ENCODE peak calls at places on chromosomes 1 and 21, in five cellular contexts. J is neural progenitor cell, N is mucosa of descending colon, H is colonic mucosa, M is GM23338. I is an unnamed sample.

GRCh38 chr1:212760126-212760823 is 31.3 kb downstream of the NSL1 start:
- DNase-seq in J (peak), N (peak), H (no peak), M (peak), I (peak)

GRCh38 chr1:93681549-93682412 is at the start of gene BCAR3:
- DNase-seq in J (peak), N (peak), H (peak), M (peak), I (peak)

GRCh38 chr1:22643381-22643780 is at the start of gene C1QC:
- DNase-seq in J (no peak), N (no peak), H (no peak), M (no peak), I (no peak)

GRCh38 chr1:156691665-156692408 is 13.5 kb downstream of the CRABP2 start:
- DNase-seq in J (peak), N (no peak), H (no peak), M (peak), I (no peak)

GRCh38 chr1:84859866-84860265 is 33.1 kb downstream of the LPAR3 start:
- DNase-seq in J (no peak), N (no peak), H (peak), M (no peak), I (no peak)

GRCh38 chr1:230120949-230121381 is 53.9 kb downstream of the GALNT2 start:
- DNase-seq in J (peak), N (peak), H (peak), M (peak), I (peak)

GRCh38 chr1:234779160-234779538 is 169.2 kb upstream of the IRF2BP2 start:
- DNase-seq in J (peak), N (no peak), H (no peak), M (no peak), I (no peak)

GRCh38 chr1:198776602-198777029 is 137.8 kb downstream of the PTPRC start:
- DNase-seq in J (no peak), N (no peak), H (no peak), M (no peak), I (no peak)

GRCh38 chr1:183685112-183685713 is 32.1 kb upstream of the APOBEC4 start:
- DNase-seq in J (peak), N (no peak), H (no peak), M (peak), I (peak)

GRCh38 chr1:46533179-46533864 is 18.1 kb downstream of the KNCN start:
- DNase-seq in J (peak), N (no peak), H (no peak), M (peak), I (peak)

DNA sequence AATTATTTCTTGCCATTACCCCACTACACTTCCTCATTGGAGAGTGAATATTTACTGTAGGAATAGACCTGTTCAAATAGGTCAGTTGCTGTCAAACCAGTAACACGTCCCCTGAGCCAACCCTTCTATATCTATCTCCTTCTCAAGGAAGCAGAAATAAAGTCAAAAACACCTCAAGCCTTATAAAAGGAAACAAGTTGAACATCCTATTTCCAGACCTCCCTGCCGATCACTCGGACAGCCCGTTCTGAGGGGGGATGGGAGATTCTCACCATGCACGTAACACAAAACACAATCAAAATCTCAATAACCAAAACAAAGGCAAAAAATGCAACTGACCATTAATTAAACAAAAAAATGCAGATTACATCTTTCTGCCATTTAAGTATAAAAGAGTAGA is 121.5 kb upstream of the KRTAP19-8 start:
- DNase-seq in J (no peak), N (no peak), H (no peak), M (no peak), I (no peak)
- H3K4me3 ChIP-seq in J (peak), N (no peak), H (no peak), M (peak), I (no peak)

GRCh38 chr1:236815941-236816340 is 20.8 kb downstream of the MTR start:
- DNase-seq in J (no peak), N (no peak), H (no peak), M (no peak), I (no peak)
- TF ChIP-seq CTCF in J (no peak), N (no peak), H (no peak), M (no peak), I (no peak)

GRCh38 chr1:244460195-244460594 is 878 bp upstream of the CATSPERE start:
- DNase-seq in J (no peak), N (peak), H (no peak), M (peak), I (peak)
- H3K4me3 ChIP-seq in J (no peak), N (no peak), H (no peak), M (no peak), I (no peak)

DNA sequence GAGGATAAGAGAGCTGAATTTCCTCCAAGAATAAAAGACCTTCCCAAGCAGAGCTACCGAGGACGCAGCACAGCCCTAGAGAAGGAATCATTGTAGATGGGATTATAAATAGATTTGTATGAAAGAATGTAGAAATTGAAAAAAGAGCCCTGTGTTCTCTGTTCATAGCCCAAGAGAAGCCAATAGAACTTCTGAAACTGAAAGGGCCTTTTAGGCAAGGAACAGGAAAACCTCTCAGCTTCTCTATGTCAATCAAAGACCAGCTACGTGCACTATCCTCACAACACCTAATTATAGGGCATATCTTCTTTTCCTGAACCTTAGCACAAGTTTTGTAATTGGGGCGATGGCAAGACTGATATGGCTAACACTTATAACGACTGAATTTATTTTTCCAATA is 192.4 kb upstream of the RNPC3 start:
- DNase-seq in J (no peak), N (no peak), H (no peak), M (no peak), I (peak)
- TF ChIP-seq CTCF in J (no peak), N (no peak), H (no peak), M (no peak), I (no peak)

GRCh38 chr1:6785318-6785712 is at the start of gene CAMTA1:
- DNase-seq in J (no peak), N (no peak), H (no peak), M (no peak), I (no peak)

GRCh38 chr1:6784560-6785317 is 515 bp upstream of the CAMTA1 start:
- DNase-seq in J (peak), N (peak), H (peak), M (peak), I (peak)

GRCh38 chr1:6782151-6782550 is 3.1 kb upstream of the CAMTA1 start:
- DNase-seq in J (no peak), N (no peak), H (no peak), M (no peak), I (no peak)

GRCh38 chr1:6783956-6784559 is 1.2 kb upstream of the CAMTA1 start:
- DNase-seq in J (no peak), N (no peak), H (no peak), M (peak), I (peak)

GRCh38 chr1:6783221-6783620 is 2.0 kb upstream of the CAMTA1 start:
- DNase-seq in J (no peak), N (no peak), H (no peak), M (no peak), I (no peak)
- H3K4me3 ChIP-seq in J (peak), N (no peak), H (no peak), M (peak), I (no peak)

GRCh38 chr1:241156231-241156965 is 200.6 kb downstream of the RGS7 start:
- DNase-seq in J (no peak), N (peak), H (peak), M (no peak), I (no peak)

GRCh38 chr1:241163363-241163762 is 193.6 kb downstream of the RGS7 start:
- DNase-seq in J (no peak), N (no peak), H (no peak), M (peak), I (no peak)

GRCh38 chr1:241161188-241161689 is 195.8 kb downstream of the RGS7 start:
- DNase-seq in J (no peak), N (no peak), H (no peak), M (no peak), I (no peak)

DNA sequence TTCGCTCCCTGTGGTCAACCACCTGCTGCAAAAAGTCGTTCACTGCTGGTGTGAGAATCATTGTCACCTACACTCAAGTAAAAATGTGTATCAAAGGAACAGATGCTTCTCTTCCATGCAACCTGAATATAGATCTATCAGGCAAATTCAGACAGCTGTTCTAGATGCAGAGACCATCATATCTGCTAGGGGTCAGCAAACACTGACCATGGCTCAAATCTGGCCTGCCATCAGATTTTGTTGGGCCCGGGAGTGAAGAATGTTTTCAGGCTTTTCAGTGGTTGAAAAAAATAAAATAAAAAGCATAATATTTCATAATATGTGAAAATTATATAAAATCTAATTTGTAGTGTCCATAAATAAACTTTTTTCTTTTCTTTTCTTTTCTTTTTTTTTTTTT is 199.6 kb downstream of the RGS7 start:
- DNase-seq in J (no peak), N (no peak), H (no peak), M (peak), I (no peak)
- TF ChIP-seq CTCF in J (peak), N (no peak), H (no peak), M (no peak), I (no peak)

DNA sequence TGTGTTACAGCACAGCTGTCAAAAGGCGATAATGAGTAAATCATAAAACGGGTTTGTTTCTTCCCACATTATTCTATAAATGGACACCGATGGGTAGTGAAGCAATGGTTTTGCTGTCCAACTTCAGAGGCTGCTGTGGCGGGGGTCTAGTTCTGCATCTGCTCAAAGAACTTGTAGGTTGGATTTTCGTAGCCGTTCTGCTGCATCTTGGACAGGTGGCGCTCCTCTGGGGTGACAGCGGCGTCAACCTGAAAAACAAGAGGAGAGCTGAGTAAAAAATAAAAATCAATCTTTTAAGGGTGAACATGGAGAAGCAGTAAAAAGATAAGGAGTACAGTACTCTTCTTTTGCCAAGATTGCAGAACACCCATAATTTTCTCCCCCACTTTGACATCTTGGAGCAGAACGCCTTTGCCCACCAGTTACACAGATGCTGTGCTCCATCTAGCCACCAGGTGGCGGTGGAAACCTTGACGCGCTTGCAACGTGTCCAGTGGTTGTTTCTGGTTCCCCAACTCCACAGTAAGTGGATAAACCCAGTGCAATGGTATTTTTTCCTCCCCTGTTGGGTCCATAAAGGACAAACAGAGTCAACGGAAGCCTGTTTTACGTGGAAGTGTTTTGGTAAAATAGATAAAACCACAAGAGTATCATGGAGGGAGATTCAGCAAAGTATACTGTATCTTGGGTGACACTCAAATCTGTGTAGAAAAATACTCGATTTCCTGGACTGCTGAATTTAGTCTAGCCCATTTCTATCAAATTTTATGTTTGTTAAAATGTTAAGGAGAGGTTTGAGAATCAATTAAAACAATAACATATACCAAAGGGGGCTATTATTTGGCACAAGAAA is 147.0 kb downstream of the GABPA start:
- DNase-seq in J (peak), N (peak), H (peak), M (peak), I (peak)
- H3K4me3 ChIP-seq in J (no peak), N (no peak), H (no peak), M (no peak), I (no peak)

GRCh38 chr21:33401617-33401967 is 1.6 kb upstream of the IFNGR2 start:
- DNase-seq in J (no peak), N (no peak), H (no peak), M (no peak), I (no peak)
- TF ChIP-seq CTCF in J (no peak), N (no peak), H (no peak), M (no peak), I (no peak)

DNA sequence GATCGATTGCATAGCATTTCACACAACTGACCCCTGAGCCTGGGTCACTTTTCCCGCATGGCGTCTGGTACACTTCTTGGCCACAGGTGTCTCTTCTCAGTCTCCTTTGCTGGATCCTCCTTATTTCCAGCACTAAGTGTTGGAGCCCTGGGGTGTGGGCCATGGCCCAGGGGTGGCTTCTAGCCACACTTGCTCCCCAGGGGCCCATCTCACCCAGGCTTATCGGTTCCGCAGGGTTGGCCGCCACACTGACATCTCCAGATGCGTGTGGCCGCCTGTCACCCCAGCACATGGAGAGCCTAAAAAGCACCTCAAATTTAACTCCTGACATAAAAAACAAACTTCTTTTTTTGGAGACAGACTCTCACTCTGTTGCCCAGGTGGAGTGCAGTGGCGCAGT is 2.4 kb downstream of the THAP3 start:
- DNase-seq in J (no peak), N (no peak), H (no peak), M (no peak), I (no peak)
- H3K4me3 ChIP-seq in J (no peak), N (no peak), H (no peak), M (no peak), I (no peak)